ENCODE peak calls at places on chromosomes 7 and 10, in four cellular contexts. M is WERI-Rb-1, N is sigmoid colon, F is right cardiac atrium. J is an unnamed sample.

GRCh38 chr7:40870108-40870507 is 735.3 kb downstream of the SUGCT start:
- DNase-seq in M (no peak), N (no peak), F (no peak), J (no peak)

GRCh38 chr7:81111781-81112540 is 193.1 kb upstream of the SEMA3C start:
- DNase-seq in M (no peak), N (peak; percentile 71), F (no peak), J (peak; percentile 10)

GRCh38 chr10:11685787-11686218 is 56.4 kb upstream of the ECHDC3 start:
- DNase-seq in M (no peak), N (peak; percentile 76), F (peak; percentile 65), J (peak; percentile 23)

GRCh38 chr10:123100030-123100762 is 35.6 kb upstream of the HMX3 start:
- DNase-seq in M (no peak), N (no peak), F (no peak), J (no peak)

GRCh38 chr7:47091141-47091540 is 490.8 kb downstream of the TNS3 start:
- DNase-seq in M (no peak), N (no peak), F (no peak), J (no peak)

GRCh38 chr7:130420943-130421578 is 19.8 kb downstream of the CEP41 start:
- DNase-seq in M (no peak), N (no peak), F (no peak), J (peak; percentile 23)

GRCh38 chr10:11141571-11142091 is 124.0 kb downstream of the CELF2 start:
- DNase-seq in M (no peak), N (no peak), F (no peak), J (no peak)

GRCh38 chr10:120428754-120429153 is 28.3 kb upstream of the PLPP4 start:
- DNase-seq in M (no peak), N (no peak), F (no peak), J (no peak)

GRCh38 chr7:91826377-91826776 is 54.1 kb downstream of the MTERF1 start:
- DNase-seq in M (no peak), N (no peak), F (no peak), J (peak; percentile 41)

GRCh38 chr7:103809229-103809994 is 180.0 kb downstream of the RELN start:
- DNase-seq in M (no peak), N (no peak), F (no peak), J (no peak)

GRCh38 chr10:23448802-23449570 is 10.1 kb downstream of the OTUD1 start:
- DNase-seq in M (no peak), N (no peak), F (no peak), J (no peak)

GRCh38 chr10:131725736-131726459 is 174.9 kb upstream of the PPP2R2D start:
- DNase-seq in M (no peak), N (peak; percentile 50), F (no peak), J (no peak)

GRCh38 chr10:70905071-70906021 is 17.0 kb upstream of the PCBD1 start:
- DNase-seq in M (no peak), N (peak; percentile 48), F (no peak), J (no peak)

GRCh38 chr10:132994371-132994796 is 52.0 kb upstream of the CFAP46 start:
- DNase-seq in M (no peak), N (no peak), F (peak; percentile 16), J (no peak)

GRCh38 chr7:75639893-75640600 is 98.7 kb downstream of the HIP1 start:
- DNase-seq in M (peak; percentile 76), N (no peak), F (no peak), J (no peak)

GRCh38 chr10:96089670-96090462 is 40.2 kb upstream of the ZNF518A start:
- DNase-seq in M (peak; percentile 95), N (peak; percentile 96), F (peak; percentile 94), J (peak; percentile 96)

GRCh38 chr10:132939957-132940790 is 2.2 kb downstream of the CFAP46 start:
- DNase-seq in M (peak; percentile 70), N (no peak), F (no peak), J (peak; percentile 41)

GRCh38 chr10:44341901-44342300 is 43.0 kb downstream of the CXCL12 start:
- DNase-seq in M (no peak), N (peak; percentile 43), F (no peak), J (no peak)

GRCh38 chr10:117653170-117653515 is 110.6 kb downstream of the EMX2 start:
- DNase-seq in M (no peak), N (no peak), F (no peak), J (peak; percentile 97)

GRCh38 chr10:22473044-22473443 is 127.7 kb downstream of the SPAG6 start:
- DNase-seq in M (no peak), N (no peak), F (no peak), J (no peak)

GRCh38 chr10:85888004-85888403 is 478.6 kb downstream of the GRID1 start:
- DNase-seq in M (no peak), N (no peak), F (no peak), J (peak; percentile 11)

GRCh38 chr10:49083256-49083655 is 32.1 kb downstream of the VSTM4 start:
- DNase-seq in M (no peak), N (no peak), F (peak; percentile 42), J (peak; percentile 32)

GRCh38 chr7:29328050-29328449 is 133.5 kb downstream of the CHN2 start:
- DNase-seq in M (no peak), N (no peak), F (no peak), J (no peak)

GRCh38 chr10:28263136-28263857 is 39.6 kb downstream of the MPP7 start:
- DNase-seq in M (no peak), N (peak; percentile 70), F (no peak), J (no peak)

GRCh38 chr7:98930921-98931320 is 52.6 kb downstream of the TRRAP start:
- DNase-seq in M (no peak), N (no peak), F (no peak), J (no peak)

GRCh38 chr10:104577861-104578480 is 63.1 kb upstream of the SORCS3 start:
- DNase-seq in M (no peak), N (no peak), F (no peak), J (no peak)

GRCh38 chr7:107742678-107743566 is 1.0 kb upstream of the CBLL1 start:
- DNase-seq in M (no peak), N (peak; percentile 77), F (peak; percentile 51), J (no peak)

GRCh38 chr7:105776986-105777910 is 99.2 kb downstream of the ATXN7L1 start:
- DNase-seq in M (no peak), N (no peak), F (no peak), J (peak; percentile 83)

GRCh38 chr10:86946215-86947170 is 10.9 kb downstream of the MMRN2 start:
- DNase-seq in M (no peak), N (peak; percentile 81), F (peak; percentile 67), J (no peak)

GRCh38 chr10:126917375-126917774 is 12.1 kb downstream of the DOCK1 start:
- DNase-seq in M (no peak), N (no peak), F (no peak), J (no peak)

GRCh38 chr7:48938539-48938938 is 14.2 kb downstream of the CDC14C start:
- DNase-seq in M (no peak), N (no peak), F (peak; percentile 33), J (peak; percentile 85)

GRCh38 chr7:23106491-23106800 is 861 bp downstream of the KLHL7 start:
- DNase-seq in M (no peak), N (no peak), F (no peak), J (no peak)

GRCh38 chr10:33276282-33276923 is 58.1 kb downstream of the NRP1 start:
- DNase-seq in M (no peak), N (no peak), F (no peak), J (no peak)

GRCh38 chr10:71806706-71807556 is 33.6 kb upstream of the VSIR start:
- DNase-seq in M (no peak), N (no peak), F (no peak), J (no peak)

GRCh38 chr10:110397856-110398255 is 93.1 kb upstream of the SMNDC1 start:
- DNase-seq in M (no peak), N (no peak), F (no peak), J (no peak)
- H3K4me3 ChIP-seq in M (no peak overlapping the region), N (no peak overlapping the region), F (no peak overlapping the region), J (no peak overlapping the region)

DNA sequence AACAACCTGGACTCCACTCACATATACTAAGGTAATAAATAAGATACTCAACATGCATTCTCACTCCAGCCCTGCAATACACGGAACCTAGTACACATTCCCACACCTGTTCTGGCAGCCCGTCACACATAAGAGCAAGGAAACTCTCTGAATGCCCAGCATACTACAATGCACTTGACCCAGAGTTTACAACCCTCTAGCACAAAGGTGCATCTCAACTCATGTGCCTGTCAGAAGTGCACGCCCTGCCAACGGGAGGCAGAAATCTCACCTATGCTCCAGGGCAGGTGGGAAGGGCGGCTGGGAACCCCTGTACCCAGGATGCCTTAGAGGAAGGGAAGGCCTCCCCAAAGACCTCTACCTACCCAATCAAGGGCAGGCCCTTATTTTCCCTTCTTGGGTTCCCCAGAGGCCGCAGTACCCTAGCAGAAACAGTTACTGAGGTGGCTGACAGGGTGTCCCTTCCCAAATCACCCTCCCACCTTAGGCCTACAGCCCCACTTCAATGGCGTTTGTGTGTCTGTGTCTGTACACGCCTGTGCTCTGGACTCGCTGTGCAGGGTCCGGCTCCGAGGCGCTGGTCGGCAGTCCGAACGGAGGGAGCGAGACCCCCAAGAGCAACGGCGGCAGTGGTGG is 2.0 kb downstream of the EVX1 start:
- DNase-seq in M (no peak), N (no peak), F (no peak), J (no peak)
- H3K4me3 ChIP-seq in M (no peak overlapping the region), N (no peak overlapping the region), F (no peak overlapping the region), J (no peak overlapping the region)

DNA sequence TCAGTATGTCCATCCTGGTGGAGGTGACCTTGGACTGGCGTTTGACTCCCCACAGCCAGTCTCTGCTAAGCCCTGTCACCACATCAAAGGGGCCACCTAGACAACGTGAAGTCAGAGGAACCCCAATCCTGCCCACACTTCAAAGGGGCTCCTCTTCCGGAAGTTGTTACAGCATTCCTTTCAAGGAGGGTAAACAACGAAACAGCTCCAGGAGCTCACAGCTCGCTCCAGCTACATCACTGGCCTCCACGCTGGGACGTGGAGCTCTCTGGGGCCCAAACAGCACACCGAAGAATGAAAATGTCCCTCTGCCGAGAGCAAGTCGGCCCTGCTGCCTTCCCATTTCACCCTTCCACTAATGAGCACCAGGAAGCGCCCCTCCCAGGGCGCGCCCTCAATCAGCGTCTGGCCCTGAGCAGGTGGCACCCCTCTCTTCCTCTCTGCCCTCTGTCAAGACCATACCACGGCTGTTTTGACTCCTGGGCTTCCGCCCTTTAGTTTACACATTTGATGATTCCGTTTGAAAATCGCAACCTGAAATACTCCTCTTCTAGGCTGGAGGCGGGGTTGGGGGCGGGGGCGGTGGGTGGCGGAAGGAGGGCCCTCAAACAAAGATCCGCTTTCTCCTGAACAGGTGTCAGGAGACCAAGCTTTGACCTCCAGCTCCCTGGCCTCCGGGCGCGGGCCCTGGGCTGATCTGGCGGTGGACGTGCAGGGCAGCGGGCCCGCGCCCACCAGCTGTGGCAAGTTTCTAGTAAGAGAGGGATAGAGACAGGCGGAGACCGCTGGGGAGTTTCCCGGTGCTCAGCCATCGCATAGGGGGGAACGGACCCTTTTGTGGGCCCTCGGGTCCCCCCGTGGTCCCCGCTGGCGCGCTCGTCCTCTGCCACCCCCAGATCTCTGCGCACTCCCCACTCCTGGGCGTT is 53.1 kb upstream of the KDM7A start:
- DNase-seq in M (no peak), N (no peak), F (peak; percentile 28), J (no peak)
- H3K4me3 ChIP-seq in M (no peak overlapping the region), N (peak overlapping the region; percentile 60), F (peak overlapping the region; percentile 54), J (peak overlapping the region; percentile 23)

DNA sequence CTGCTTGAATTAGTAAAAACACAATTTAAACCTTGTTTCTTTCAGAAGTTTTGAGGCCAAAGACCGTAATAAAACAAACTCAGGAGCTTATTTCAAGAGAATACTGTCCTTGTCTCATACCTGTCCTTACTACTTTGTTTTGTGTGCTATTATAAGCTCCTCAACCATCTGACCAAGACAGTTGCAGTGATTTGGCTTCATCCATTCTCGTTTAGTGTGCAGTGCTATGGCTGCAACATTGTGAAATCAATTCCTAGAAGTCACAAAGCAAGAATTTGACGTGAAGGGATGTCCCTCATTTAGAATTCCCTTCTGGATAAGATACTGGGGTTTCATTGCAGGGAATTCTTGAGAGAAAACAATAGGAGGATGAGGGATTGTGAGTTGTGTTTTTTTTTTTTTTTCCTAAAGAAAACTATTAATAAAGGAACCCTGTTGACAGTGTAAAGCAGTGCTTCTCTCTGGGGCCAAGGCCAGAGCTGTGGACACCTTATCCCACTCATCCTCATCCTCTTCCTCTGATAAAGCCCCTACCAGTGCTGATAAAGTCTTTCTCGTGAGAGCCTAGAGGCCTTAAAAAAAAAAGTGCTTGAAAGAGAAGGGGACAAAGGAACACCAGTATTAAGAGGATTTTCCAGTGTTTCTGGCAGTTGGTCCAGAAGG is at the start of gene OIT3:
- DNase-seq in M (no peak), N (no peak), F (no peak), J (no peak)
- H3K4me3 ChIP-seq in M (no peak within 1 kb of the TSS), N (no peak within 1 kb of the TSS), F (no peak within 1 kb of the TSS), J (no peak within 1 kb of the TSS)

J was measured in fibroblast of mammary gland.